ENCODE peak calls at places on chromosomes 2 and 18, in five cellular contexts. One of them, this sample, is unnamed.
A peak's percentile ranks its signal among the peaks of the same experiment; 100 is the strongest.

GRCh38 chr2:486381-486780 is 190.8 kb downstream of the TMEM18 start:
- DNase-seq in AG04450: no peak
- DNase-seq in PC-9: no peak
- DNase-seq in neural crest cell: no peak
- DNase-seq in fibroblast of mammary gland: no peak
- DNase-seq in this sample: no peak

GRCh38 chr2:121561617-121562268 is 31.1 kb downstream of the RNU4ATAC start:
- DNase-seq in AG04450: no peak
- DNase-seq in PC-9: no peak
- DNase-seq in neural crest cell: no peak
- DNase-seq in fibroblast of mammary gland: peak; percentile 21
- DNase-seq in this sample: peak; percentile 12

GRCh38 chr2:239855863-239856587 is 169.1 kb downstream of the NDUFA10 start:
- DNase-seq in AG04450: no peak
- DNase-seq in PC-9: no peak
- DNase-seq in neural crest cell: no peak
- DNase-seq in fibroblast of mammary gland: no peak
- DNase-seq in this sample: no peak

GRCh38 chr18:36185901-36186460 is 1.3 kb upstream of the MOCOS start:
- DNase-seq in AG04450: no peak
- DNase-seq in PC-9: no peak
- DNase-seq in neural crest cell: no peak
- DNase-seq in fibroblast of mammary gland: no peak
- DNase-seq in this sample: no peak

GRCh38 chr18:45847119-45847518 is 21.6 kb downstream of the SIGLEC15 start:
- DNase-seq in AG04450: no peak
- DNase-seq in PC-9: no peak
- DNase-seq in neural crest cell: no peak
- DNase-seq in fibroblast of mammary gland: no peak
- DNase-seq in this sample: no peak

GRCh38 chr2:203383038-203383437 is 54.8 kb downstream of the ABI2 start:
- DNase-seq in AG04450: no peak
- DNase-seq in PC-9: no peak
- DNase-seq in neural crest cell: no peak
- DNase-seq in fibroblast of mammary gland: no peak
- DNase-seq in this sample: no peak

GRCh38 chr18:48940854-48941531 is 9.8 kb downstream of the SMAD7 start:
- DNase-seq in AG04450: no peak
- DNase-seq in PC-9: no peak
- DNase-seq in neural crest cell: no peak
- DNase-seq in fibroblast of mammary gland: no peak
- DNase-seq in this sample: no peak

GRCh38 chr2:198957183-198957582 is 500.6 kb downstream of the SATB2 start:
- DNase-seq in AG04450: no peak
- DNase-seq in PC-9: no peak
- DNase-seq in neural crest cell: no peak
- DNase-seq in fibroblast of mammary gland: no peak
- DNase-seq in this sample: peak; percentile 2

GRCh38 chr2:68747413-68747812 is 12.8 kb downstream of the ARHGAP25 start:
- DNase-seq in AG04450: no peak
- DNase-seq in PC-9: no peak
- DNase-seq in neural crest cell: no peak
- DNase-seq in fibroblast of mammary gland: no peak
- DNase-seq in this sample: no peak

GRCh38 chr2:218252509-218253247 is 8.1 kb upstream of the GPBAR1 start:
- DNase-seq in AG04450: no peak
- DNase-seq in PC-9: no peak
- DNase-seq in neural crest cell: no peak
- DNase-seq in fibroblast of mammary gland: peak; percentile 73
- DNase-seq in this sample: no peak

GRCh38 chr2:233807966-233808892 is 30.1 kb downstream of the MROH2A start:
- DNase-seq in AG04450: no peak
- DNase-seq in PC-9: no peak
- DNase-seq in neural crest cell: no peak
- DNase-seq in fibroblast of mammary gland: no peak
- DNase-seq in this sample: no peak

GRCh38 chr18:32177530-32177929 is 12.3 kb upstream of the MEP1B start:
- DNase-seq in AG04450: no peak
- DNase-seq in PC-9: no peak
- DNase-seq in neural crest cell: no peak
- DNase-seq in fibroblast of mammary gland: no peak
- DNase-seq in this sample: no peak

GRCh38 chr2:64273524-64274398 is 129.5 kb upstream of the PELI1 start:
- DNase-seq in AG04450: peak; percentile 33
- DNase-seq in PC-9: peak; percentile 81
- DNase-seq in neural crest cell: no peak
- DNase-seq in fibroblast of mammary gland: peak; percentile 97
- DNase-seq in this sample: peak; percentile 37

GRCh38 chr18:37161491-37161890 is 332.6 kb downstream of the KIAA1328 start:
- DNase-seq in AG04450: no peak
- DNase-seq in PC-9: no peak
- DNase-seq in neural crest cell: no peak
- DNase-seq in fibroblast of mammary gland: no peak
- DNase-seq in this sample: no peak

GRCh38 chr2:185201063-185201462 is 537.5 kb upstream of the FSIP2 start:
- DNase-seq in AG04450: no peak
- DNase-seq in PC-9: no peak
- DNase-seq in neural crest cell: no peak
- DNase-seq in fibroblast of mammary gland: no peak
- DNase-seq in this sample: no peak

GRCh38 chr2:238169021-238169707 is 10.4 kb downstream of the ERFE start:
- DNase-seq in AG04450: peak; percentile 95
- DNase-seq in PC-9: no peak
- DNase-seq in neural crest cell: no peak
- DNase-seq in fibroblast of mammary gland: peak; percentile 97
- DNase-seq in this sample: peak; percentile 89

GRCh38 chr2:104841694-104842093 is 12.2 kb upstream of the POU3F3 start:
- DNase-seq in AG04450: no peak
- DNase-seq in PC-9: no peak
- DNase-seq in neural crest cell: no peak
- DNase-seq in fibroblast of mammary gland: no peak
- DNase-seq in this sample: no peak

DNA sequence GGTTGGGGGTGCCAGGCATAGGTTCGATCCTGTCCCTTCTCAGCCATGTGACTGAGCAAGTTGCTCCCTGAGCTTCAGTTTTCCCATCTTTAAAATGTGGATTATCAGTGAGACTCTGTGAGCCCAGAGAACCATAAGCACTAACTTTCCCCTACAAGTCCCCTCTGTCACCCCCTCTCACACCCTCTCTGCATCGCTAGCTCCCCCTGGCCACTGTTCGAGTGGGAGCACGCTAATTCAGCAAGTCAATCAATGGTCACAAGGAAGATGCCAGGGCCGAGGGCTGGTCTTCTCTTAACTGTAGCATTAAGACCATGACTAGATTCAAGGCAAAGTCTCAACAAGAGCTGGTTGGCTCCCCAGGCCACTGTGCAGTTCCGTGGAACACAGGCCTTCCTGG is 66.2 kb downstream of the BCL2L11 start:
- DNase-seq in AG04450: no peak
- DNase-seq in PC-9: no peak
- DNase-seq in neural crest cell: no peak
- DNase-seq in fibroblast of mammary gland: no peak
- DNase-seq in this sample: no peak
- TF ChIP-seq CTCF in AG04450: no peak
- TF ChIP-seq CTCF in PC-9: no peak
- TF ChIP-seq CTCF in neural crest cell: no peak
- TF ChIP-seq CTCF in fibroblast of mammary gland: no peak
- TF ChIP-seq CTCF in this sample: no peak

GRCh38 chr18:63366270-63366990 is 576 bp downstream of the KDSR start:
- DNase-seq in AG04450: no peak
- DNase-seq in PC-9: peak; percentile 43
- DNase-seq in neural crest cell: no peak
- DNase-seq in fibroblast of mammary gland: peak; percentile 70
- DNase-seq in this sample: no peak
- TF ChIP-seq CTCF in AG04450: no peak
- TF ChIP-seq CTCF in PC-9: no peak
- TF ChIP-seq CTCF in neural crest cell: no peak
- TF ChIP-seq CTCF in fibroblast of mammary gland: no peak
- TF ChIP-seq CTCF in this sample: no peak

GRCh38 chr2:171434671-171434980 is 600 bp downstream of the DCAF17 start:
- DNase-seq in AG04450: no peak
- DNase-seq in PC-9: no peak
- DNase-seq in neural crest cell: no peak
- DNase-seq in fibroblast of mammary gland: peak; percentile 56
- DNase-seq in this sample: no peak

GRCh38 chr2:171432969-171433762 is 624 bp downstream of the METTL8 start:
- DNase-seq in AG04450: no peak
- DNase-seq in PC-9: peak; percentile 51
- DNase-seq in neural crest cell: no peak
- DNase-seq in fibroblast of mammary gland: peak; percentile 50
- DNase-seq in this sample: no peak

GRCh38 chr2:171432206-171432968 is 1.4 kb downstream of the METTL8 start:
- DNase-seq in AG04450: no peak
- DNase-seq in PC-9: no peak
- DNase-seq in neural crest cell: no peak
- DNase-seq in fibroblast of mammary gland: no peak
- DNase-seq in this sample: no peak

GRCh38 chr2:171436307-171436706 is 2.3 kb downstream of the DCAF17 start:
- DNase-seq in AG04450: peak; percentile 44
- DNase-seq in PC-9: no peak
- DNase-seq in neural crest cell: no peak
- DNase-seq in fibroblast of mammary gland: peak; percentile 91
- DNase-seq in this sample: no peak

GRCh38 chr2:171433763-171434670 is at the start of the genes DCAF17 and METTL8:
- DNase-seq in AG04450: peak; percentile 81
- DNase-seq in PC-9: peak; percentile 98
- DNase-seq in neural crest cell: peak; percentile 86
- DNase-seq in fibroblast of mammary gland: peak; percentile 91
- DNase-seq in this sample: peak; percentile 88
- TF ChIP-seq CTCF in AG04450: peak; percentile 35
- TF ChIP-seq CTCF in PC-9: peak; percentile 50
- TF ChIP-seq CTCF in neural crest cell: peak; percentile 49
- TF ChIP-seq CTCF in fibroblast of mammary gland: no peak
- TF ChIP-seq CTCF in this sample: peak; percentile 10

DNA sequence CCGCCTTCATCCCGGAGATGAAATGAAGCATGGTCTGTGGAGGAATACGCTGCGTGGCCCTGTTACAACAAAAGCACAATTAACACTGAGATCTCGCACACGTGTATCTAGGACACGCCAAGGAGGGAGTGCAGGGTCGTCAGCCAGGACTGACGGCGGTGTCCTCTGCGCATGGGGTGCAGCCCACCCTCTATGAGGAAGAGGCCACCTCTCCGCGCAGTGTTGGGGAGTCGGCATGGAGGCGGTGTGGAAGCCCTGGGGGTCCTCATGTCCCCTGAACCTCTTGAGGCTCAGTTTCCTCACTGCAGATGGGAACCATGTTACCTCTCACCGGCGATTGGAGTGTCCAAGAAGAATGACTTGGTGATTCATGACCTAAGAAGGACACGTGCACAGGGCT is 86.0 kb upstream of the ZNF236 start:
- DNase-seq in AG04450: no peak
- DNase-seq in PC-9: no peak
- DNase-seq in neural crest cell: no peak
- DNase-seq in fibroblast of mammary gland: no peak
- DNase-seq in this sample: no peak
- TF ChIP-seq CTCF in AG04450: no peak
- TF ChIP-seq CTCF in PC-9: no peak
- TF ChIP-seq CTCF in neural crest cell: no peak
- TF ChIP-seq CTCF in fibroblast of mammary gland: no peak
- TF ChIP-seq CTCF in this sample: no peak

GRCh38 chr2:12881952-12882351 is 165.2 kb downstream of the TRIB2 start:
- DNase-seq in AG04450: no peak
- DNase-seq in PC-9: no peak
- DNase-seq in neural crest cell: no peak
- DNase-seq in fibroblast of mammary gland: no peak
- DNase-seq in this sample: no peak
- TF ChIP-seq CTCF in AG04450: no peak
- TF ChIP-seq CTCF in PC-9: no peak
- TF ChIP-seq CTCF in neural crest cell: no peak
- TF ChIP-seq CTCF in fibroblast of mammary gland: no peak
- TF ChIP-seq CTCF in this sample: no peak